ENCODE peak calls at places on chromosomes 11 and 22, in eight cellular contexts. T is H1, O is SK-N-SH, K is left ventricle myocardium inferior, L is colonic mucosa, S is mesendoderm, P is adipocyte, N is gastrocnemius medialis. R is an unnamed sample.

GRCh38 chr11:20157768-20158167 is 2.5 kb downstream of the DBX1 start:
- DNase-seq in T (no peak), S (no peak), O (no peak), L (no peak), K (no peak), P (no peak), N (no peak), R (no peak)

GRCh38 chr11:110074499-110074898 is 18.7 kb upstream of the ZC3H12C start:
- DNase-seq in O (no peak), L (no peak), S (no peak), P (no peak), N (no peak), T (no peak), K (no peak), R (no peak)

GRCh38 chr11:11137339-11137738 is 215.7 kb downstream of the CSNK2A3 start:
- DNase-seq in S (no peak), P (no peak), T (no peak), O (no peak), N (no peak), K (no peak), L (no peak), R (no peak)

GRCh38 chr22:46377566-46378498 is 42.3 kb downstream of the TRMU start:
- DNase-seq in O (no peak), P (peak; percentile 38), T (peak; percentile 73), S (peak; percentile 92), N (peak; percentile 61), K (no peak), L (peak; percentile 81), R (no peak)

GRCh38 chr11:61940466-61940865 is 9.7 kb upstream of the BEST1 start:
- DNase-seq in O (no peak), K (no peak), P (no peak), T (no peak), S (no peak), L (no peak), N (no peak), R (no peak)

GRCh38 chr22:41524809-41525449 is 19.3 kb downstream of the POLR3H start:
- DNase-seq in T (no peak), L (peak; percentile 38), P (no peak), S (peak; percentile 47), N (no peak), O (no peak), K (no peak), R (no peak)

GRCh38 chr22:48822278-48823233 is 1005.1 kb downstream of the BRD1 start:
- DNase-seq in L (no peak), O (no peak), T (no peak), S (no peak), P (no peak), K (no peak), N (no peak), R (no peak)

GRCh38 chr22:46064236-46064965 is 85.9 kb upstream of the PPARA start:
- DNase-seq in P (no peak), K (peak; percentile 19), N (peak; percentile 28), L (no peak), T (no peak), S (no peak), O (peak; percentile 70), R (no peak)

GRCh38 chr11:45089251-45089650 is 57.2 kb upstream of the PRDM11 start:
- DNase-seq in T (no peak), N (peak; percentile 94), P (peak; percentile 97), S (no peak), K (peak; percentile 86), L (peak; percentile 52), O (no peak), R (no peak)

GRCh38 chr11:68128682-68129327 is 7.6 kb upstream of the CHKA start:
- DNase-seq in K (peak; percentile 55), O (peak; percentile 59), T (no peak), S (peak; percentile 91), L (no peak), N (peak; percentile 36), P (peak; percentile 38), R (no peak)

GRCh38 chr11:3190600-3190999 is 25.5 kb upstream of the OSBPL5 start:
- DNase-seq in O (no peak), P (no peak), K (no peak), T (peak; percentile 39), L (no peak), N (no peak), S (no peak), R (no peak)

GRCh38 chr11:72792437-72793021 is 1.3 kb downstream of the STARD10 start:
- DNase-seq in L (no peak), T (no peak), K (no peak), S (no peak), O (no peak), P (no peak), N (no peak), R (no peak)

GRCh38 chr11:107860688-107861087 is 2.1 kb upstream of the SLC35F2 start:
- DNase-seq in T (no peak), P (no peak), K (no peak), S (peak; percentile 29), L (no peak), O (peak; percentile 36), N (no peak), R (no peak)

GRCh38 chr22:48574776-48575566 is 1252.7 kb downstream of the BRD1 start:
- DNase-seq in N (no peak), L (peak; percentile 22), S (peak; percentile 83), T (peak; percentile 85), K (no peak), P (peak; percentile 4), O (peak; percentile 85), R (no peak)

DNA sequence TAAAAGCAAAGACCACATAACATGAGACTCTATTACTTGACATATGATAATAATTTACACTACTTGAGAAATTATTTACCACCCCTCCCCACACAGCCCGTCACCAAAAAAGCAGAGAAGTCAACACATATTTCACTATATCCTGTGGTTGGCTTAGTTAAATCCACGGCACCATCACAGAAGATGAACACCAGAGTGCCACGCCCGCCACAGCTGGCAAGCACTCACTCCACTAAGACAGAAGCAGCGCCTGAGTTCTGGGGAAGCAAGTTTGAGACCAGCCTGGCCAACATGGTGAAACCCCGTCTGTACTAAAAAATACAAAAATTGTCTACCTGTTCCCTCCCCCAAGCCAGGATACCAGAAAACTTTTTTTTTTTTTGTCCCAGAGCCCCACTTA is 53.1 kb downstream of the PACSIN2 start:
- DNase-seq in N (no peak), S (no peak), K (no peak), T (no peak), L (no peak), O (no peak), P (no peak), R (no peak)
- H3K4me1 ChIP-seq in N (peaks cover 39% of the 10 kb centered on the region), S (peaks cover 26% of the 10 kb centered on the region), K (peaks cover 81% of the 10 kb centered on the region), T (peaks cover 35% of the 10 kb centered on the region), L (peaks cover 19% of the 10 kb centered on the region), O (peaks cover 39% of the 10 kb centered on the region), P (peaks cover 32% of the 10 kb centered on the region), R (peaks cover 42% of the 10 kb centered on the region)

GRCh38 chr11:98453378-98453777 is 567.4 kb upstream of the CNTN5 start:
- DNase-seq in P (no peak), K (no peak), S (no peak), O (no peak), L (no peak), T (no peak), N (no peak), R (no peak)
- H3K4me1 ChIP-seq in P (no peaks in the 10 kb centered on the region), K (no peaks in the 10 kb centered on the region), S (no peaks in the 10 kb centered on the region), O (no peaks in the 10 kb centered on the region), L (no peaks in the 10 kb centered on the region), T (no peaks in the 10 kb centered on the region), N (no peaks in the 10 kb centered on the region), R (no peaks in the 10 kb centered on the region)

DNA sequence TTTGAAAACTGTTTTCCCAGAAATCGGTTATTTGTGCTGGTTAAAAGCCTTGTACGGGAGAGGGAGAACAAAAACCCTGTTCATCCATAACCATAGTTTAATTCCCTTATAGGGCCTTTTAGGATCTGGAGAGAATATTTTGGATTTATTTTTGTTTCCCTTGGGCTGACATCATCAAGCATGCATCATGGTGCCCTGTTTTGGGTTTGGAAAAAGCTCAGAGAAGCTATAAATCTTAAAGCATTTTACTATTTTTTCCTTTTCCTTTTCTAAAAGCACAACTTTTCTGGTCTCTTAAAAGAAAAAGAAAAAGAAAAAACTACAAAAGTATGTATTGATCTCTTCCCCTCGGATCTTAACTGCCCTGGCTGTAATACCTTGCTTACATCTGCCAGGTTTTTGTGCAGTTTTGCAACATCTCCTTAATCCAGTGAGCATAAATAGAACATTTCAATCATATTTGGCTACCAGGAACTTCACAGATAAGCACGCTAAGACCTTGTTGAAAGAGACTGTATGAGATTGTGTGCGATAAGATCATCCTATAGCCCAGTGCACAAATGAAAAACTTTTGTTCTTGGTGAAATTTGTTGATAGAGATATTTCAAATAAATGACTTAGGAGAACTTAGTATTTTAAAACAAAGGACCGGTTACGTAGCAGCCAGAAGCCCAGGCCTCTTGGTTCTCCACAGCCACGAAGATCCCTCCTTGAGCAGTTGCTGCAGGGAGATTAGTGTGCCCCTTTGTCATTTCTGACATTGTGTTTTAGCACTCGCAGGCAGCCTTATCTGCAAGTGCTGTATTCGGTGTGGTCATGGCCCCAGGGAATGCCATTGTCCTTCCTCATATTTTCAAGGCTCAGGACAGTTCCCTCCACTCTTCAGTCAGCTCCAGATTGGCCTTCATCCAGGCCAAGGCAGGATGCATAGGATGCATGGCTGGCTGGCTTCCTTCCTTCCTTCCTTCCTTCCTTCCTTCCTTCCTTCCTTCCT is 88.2 kb downstream of the ZBTB16 start:
- DNase-seq in T (no peak), K (no peak), P (peak; percentile 63), N (peak; percentile 38), L (no peak), S (peak; percentile 91), O (no peak), R (no peak)
- H3K4me1 ChIP-seq in T (no peaks in the 10 kb centered on the region), K (peaks cover 98% of the 10 kb centered on the region), P (peaks cover 96% of the 10 kb centered on the region), N (peaks cover 98% of the 10 kb centered on the region), L (no peaks in the 10 kb centered on the region), S (no peaks in the 10 kb centered on the region), O (peaks cover 11% of the 10 kb centered on the region), R (peaks cover 96% of the 10 kb centered on the region)

GRCh38 chr11:64041846-64042245 is 6.1 kb downstream of the FLRT1 start:
- DNase-seq in O (no peak), K (no peak), T (no peak), S (no peak), N (no peak), L (no peak), P (no peak), R (no peak)

GRCh38 chr11:64037027-64037633 is 1.4 kb downstream of the FLRT1 start:
- DNase-seq in N (no peak), P (no peak), T (no peak), K (no peak), O (no peak), L (no peak), S (no peak), R (no peak)

GRCh38 chr11:64038500-64038899 is 2.8 kb downstream of the FLRT1 start:
- DNase-seq in S (no peak), L (no peak), O (no peak), T (no peak), N (no peak), K (no peak), P (no peak), R (no peak)

GRCh38 chr11:64040684-64041267 is 5.0 kb downstream of the FLRT1 start:
- DNase-seq in N (no peak), S (no peak), P (no peak), K (no peak), O (peak; percentile 81), L (no peak), T (peak; percentile 79), R (no peak)

DNA sequence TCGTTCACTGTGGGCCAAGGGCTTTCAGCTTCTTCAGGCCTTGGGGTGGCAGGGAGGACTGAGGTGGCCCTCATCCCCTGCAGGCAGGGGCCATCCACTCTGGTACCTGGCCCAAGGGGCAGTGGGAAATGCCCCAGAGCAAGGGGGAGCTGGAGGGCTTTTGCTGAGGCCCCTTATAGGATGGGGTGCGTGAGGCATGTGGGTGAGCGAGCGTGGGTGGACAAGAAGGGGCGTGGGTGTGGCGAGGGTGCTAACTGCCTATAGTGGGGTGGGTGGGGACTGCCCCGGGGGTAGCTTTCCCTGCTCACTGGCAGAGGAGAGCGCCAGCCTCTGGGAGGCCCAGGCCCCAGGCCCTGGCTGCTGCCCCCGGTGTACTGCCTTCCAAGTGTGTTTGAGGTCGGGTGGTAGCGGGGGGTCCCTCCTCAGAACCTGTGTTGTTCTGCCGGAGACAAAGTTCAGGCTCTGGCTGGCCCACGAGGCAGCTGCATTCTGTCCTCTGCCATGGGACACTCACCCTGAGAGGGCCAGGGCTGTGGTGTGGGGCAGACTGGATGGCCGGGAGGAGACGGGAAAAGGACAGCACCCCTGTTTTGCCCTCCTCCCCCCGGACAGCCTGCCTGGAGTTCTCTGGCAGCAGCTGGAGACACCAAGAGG is 3.4 kb downstream of the FLRT1 start:
- DNase-seq in K (no peak), P (no peak), S (no peak), L (no peak), N (no peak), O (no peak), T (no peak), R (no peak)
- H3K4me1 ChIP-seq in K (peaks cover 24% of the 10 kb centered on the region), P (no peaks in the 10 kb centered on the region), S (no peaks in the 10 kb centered on the region), L (peaks cover 6% of the 10 kb centered on the region), N (peaks cover 25% of the 10 kb centered on the region), O (peaks cover 3% of the 10 kb centered on the region), T (peaks cover 5% of the 10 kb centered on the region), R (peaks cover 24% of the 10 kb centered on the region)